ENCODE peak calls at places on chromosomes 2 and 18, in eight cellular contexts. N is pancreas, Z is psoas muscle, Q is ovary, O is transverse colon, I is A549, W is heart right ventricle, H is thoracic aorta. U is an unnamed sample.

GRCh38 chr2:66457545-66457944 is 22.6 kb downstream of the MEIS1 start:
- DNase-seq in N (no peak), Z (no peak), Q (no peak), O (no peak), I (no peak), W (no peak), H (no peak), U (no peak)

GRCh38 chr2:47288864-47289263 is 114.1 kb upstream of the MSH2 start:
- DNase-seq in N (no peak), Z (no peak), Q (no peak), O (no peak), I (peak; percentile 63), W (no peak), H (no peak), U (no peak)

GRCh38 chr18:76384861-76385680 is 110.0 kb downstream of the ZNF516 start:
- DNase-seq in N (no peak), Z (no peak), Q (no peak), O (no peak), I (no peak), W (no peak), H (no peak), U (no peak)

GRCh38 chr2:15364561-15364960 is 196.6 kb downstream of the NBAS start:
- DNase-seq in N (no peak), Z (no peak), Q (no peak), O (no peak), I (no peak), W (no peak), H (no peak), U (no peak)

GRCh38 chr2:77512521-77512920 is 9.7 kb downstream of the LRRTM4 start:
- DNase-seq in N (no peak), Z (no peak), Q (no peak), O (no peak), I (no peak), W (no peak), H (no peak), U (no peak)

GRCh38 chr2:9665903-9666302 is 35.1 kb upstream of the YWHAQ start:
- DNase-seq in N (no peak), Z (no peak), Q (no peak), O (no peak), I (peak; percentile 68), W (no peak), H (no peak), U (no peak)

GRCh38 chr2:49832555-49832954 is 678.2 kb upstream of the FSHR start:
- DNase-seq in N (no peak), Z (no peak), Q (no peak), O (no peak), I (no peak), W (peak; percentile 22), H (no peak), U (no peak)

GRCh38 chr2:181978351-181979150 is 7.1 kb upstream of the PPP1R1C start:
- DNase-seq in N (no peak), Z (no peak), Q (no peak), O (no peak), I (no peak), W (no peak), H (no peak), U (no peak)

GRCh38 chr2:112183327-112184025 is 45.3 kb downstream of the FBLN7 start:
- DNase-seq in N (no peak), Z (no peak), Q (no peak), O (no peak), I (no peak), W (no peak), H (no peak), U (no peak)

GRCh38 chr2:112185131-112185530 is 46.9 kb downstream of the FBLN7 start:
- DNase-seq in N (no peak), Z (no peak), Q (no peak), O (no peak), I (no peak), W (no peak), H (no peak), U (no peak)

GRCh38 chr2:112181571-112182290 is 43.5 kb downstream of the FBLN7 start:
- DNase-seq in N (peak; percentile 29), Z (no peak), Q (no peak), O (no peak), I (no peak), W (no peak), H (no peak), U (no peak)

GRCh38 chr2:112184121-112184520 is 45.9 kb downstream of the FBLN7 start:
- DNase-seq in N (no peak), Z (no peak), Q (no peak), O (no peak), I (no peak), W (no peak), H (no peak), U (no peak)

GRCh38 chr2:112182581-112183034 is 44.4 kb downstream of the FBLN7 start:
- DNase-seq in N (no peak), Z (no peak), Q (no peak), O (no peak), I (no peak), W (no peak), H (no peak), U (no peak)
- H3K27ac ChIP-seq in N (no peak overlapping the region), Z (no peak overlapping the region), Q (no peak overlapping the region), O (no peak overlapping the region), I (no peak overlapping the region), W (no peak overlapping the region), H (no peak overlapping the region), U (no peak overlapping the region)

GRCh38 chr18:8617907-8618306 is 8.7 kb downstream of the RAB12 start:
- DNase-seq in N (no peak), Z (no peak), Q (no peak), O (no peak), I (no peak), W (no peak), H (no peak), U (no peak)

GRCh38 chr18:8611916-8612576 is 2.8 kb downstream of the RAB12 start:
- DNase-seq in N (no peak), Z (no peak), Q (no peak), O (no peak), I (no peak), W (no peak), H (no peak), U (no peak)

GRCh38 chr18:8616026-8616401 is 6.8 kb downstream of the RAB12 start:
- DNase-seq in N (no peak), Z (no peak), Q (no peak), O (no peak), I (no peak), W (no peak), H (no peak), U (no peak)

GRCh38 chr18:8614875-8615274 is 5.6 kb downstream of the RAB12 start:
- DNase-seq in N (no peak), Z (no peak), Q (no peak), O (no peak), I (no peak), W (no peak), H (no peak), U (no peak)

GRCh38 chr18:8615397-8616025 is 6.3 kb downstream of the RAB12 start:
- DNase-seq in N (no peak), Z (no peak), Q (no peak), O (peak; percentile 19), I (peak; percentile 43), W (peak; percentile 51), H (no peak), U (peak; percentile 70)
- H3K27ac ChIP-seq in N (no peak overlapping the region), Z (peak overlapping the region; percentile 73), Q (no peak overlapping the region), O (peak overlapping the region; percentile 77), I (peak overlapping the region; percentile 82), W (peak overlapping the region; percentile 54), H (no peak overlapping the region), U (peak overlapping the region; percentile 36)

GRCh38 chr2:136376798-136377211 is 258.9 kb upstream of the CXCR4 start:
- DNase-seq in N (no peak), Z (no peak), Q (no peak), O (no peak), I (no peak), W (no peak), H (no peak), U (no peak)

GRCh38 chr2:136377423-136378382 is 259.8 kb upstream of the CXCR4 start:
- DNase-seq in N (no peak), Z (no peak), Q (no peak), O (no peak), I (no peak), W (no peak), H (no peak), U (no peak)

GRCh38 chr2:136375017-136375901 is 257.3 kb upstream of the CXCR4 start:
- DNase-seq in N (no peak), Z (no peak), Q (no peak), O (no peak), I (no peak), W (no peak), H (no peak), U (no peak)

GRCh38 chr2:136378712-136379595 is 261.0 kb upstream of the CXCR4 start:
- DNase-seq in N (no peak), Z (peak; percentile 27), Q (no peak), O (peak; percentile 59), I (peak; percentile 53), W (peak; percentile 41), H (no peak), U (peak; percentile 74)

DNA sequence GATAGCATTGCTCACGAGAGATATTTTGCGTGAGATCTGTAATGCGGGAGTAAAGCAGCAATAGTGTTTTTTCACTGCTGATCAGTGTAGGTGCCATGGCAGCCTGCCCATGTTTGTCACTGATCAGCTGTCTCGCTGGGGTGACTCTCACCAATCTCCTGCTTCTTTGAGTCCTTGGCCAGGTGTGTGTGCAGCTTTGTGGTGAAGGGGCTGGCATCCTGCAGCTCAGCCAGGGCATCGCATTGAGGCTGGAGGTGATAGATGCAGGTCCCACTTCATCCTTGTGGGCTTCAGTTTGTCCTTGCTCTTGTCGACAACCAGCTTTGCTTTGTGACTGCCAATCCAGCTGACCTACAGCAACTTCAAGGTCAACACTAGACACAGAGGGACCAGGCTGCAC is 258.3 kb upstream of the CXCR4 start:
- DNase-seq in N (peak; percentile 40), Z (no peak), Q (no peak), O (no peak), I (no peak), W (no peak), H (no peak), U (no peak)
- H3K27ac ChIP-seq in N (no peak overlapping the region), Z (no peak overlapping the region), Q (no peak overlapping the region), O (no peak overlapping the region), I (no peak overlapping the region), W (no peak overlapping the region), H (no peak overlapping the region), U (no peak overlapping the region)

GRCh38 chr2:226639550-226639949 is 160.1 kb downstream of the IRS1 start:
- DNase-seq in N (no peak), Z (no peak), Q (no peak), O (no peak), I (no peak), W (no peak), H (no peak), U (no peak)

GRCh38 chr2:226636586-226636985 is 163.0 kb downstream of the IRS1 start:
- DNase-seq in N (no peak), Z (no peak), Q (no peak), O (no peak), I (no peak), W (no peak), H (no peak), U (no peak)

GRCh38 chr2:226638576-226638975 is 161.0 kb downstream of the IRS1 start:
- DNase-seq in N (no peak), Z (no peak), Q (no peak), O (no peak), I (no peak), W (no peak), H (no peak), U (no peak)

GRCh38 chr2:226635221-226635620 is 164.4 kb downstream of the IRS1 start:
- DNase-seq in N (no peak), Z (no peak), Q (no peak), O (no peak), I (no peak), W (no peak), H (no peak), U (no peak)

DNA sequence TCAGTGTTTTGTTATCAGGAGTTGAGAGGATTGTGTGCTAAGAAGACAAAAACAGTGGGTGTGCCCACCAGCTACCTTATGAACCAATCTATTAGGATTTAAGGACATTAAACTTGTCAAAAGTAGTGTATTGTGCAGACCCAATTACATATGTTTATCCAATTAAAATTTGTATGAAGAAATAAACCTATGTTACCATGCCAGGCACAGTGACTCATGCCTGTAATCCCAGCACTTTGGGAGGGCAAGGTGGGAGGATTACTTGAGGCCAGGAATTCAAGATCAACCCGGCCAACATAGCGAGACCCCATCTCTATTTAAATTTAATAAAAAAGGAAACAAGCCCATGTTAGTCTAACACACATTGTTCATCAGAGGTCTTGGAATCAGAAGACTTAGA is 162.2 kb downstream of the IRS1 start:
- DNase-seq in N (no peak), Z (no peak), Q (no peak), O (no peak), I (no peak), W (no peak), H (no peak), U (no peak)
- H3K27ac ChIP-seq in N (no peak overlapping the region), Z (no peak overlapping the region), Q (no peak overlapping the region), O (no peak overlapping the region), I (no peak overlapping the region), W (no peak overlapping the region), H (no peak overlapping the region), U (no peak overlapping the region)

U was measured in adrenal gland.